ENCODE peak calls at places on chromosomes 6 and 20, in seven cellular contexts. P is neuronal stem cell, D is mesendoderm, Z is trophoblast cell, I is H1, M is IMR-90, S is mesenchymal stem cell. V is an unnamed sample.

GRCh38 chr20:47220161-47220582 is 136.3 kb downstream of the ZMYND8 start:
- DNase-seq in D (peak; percentile 71), M (no peak), P (peak; percentile 32), I (peak; percentile 84), Z (no peak), S (peak; percentile 46), V (peak; percentile 53)

GRCh38 chr20:12023169-12023795 is 105.6 kb downstream of the BTBD3 start:
- DNase-seq in I (no peak), M (no peak), P (no peak), Z (no peak), S (no peak), D (no peak), V (no peak)

GRCh38 chr6:122717350-122717749 is 62.2 kb upstream of the FABP7 start:
- DNase-seq in S (peak; percentile 68), D (peak; percentile 13), P (peak; percentile 48), M (peak; percentile 77), Z (no peak), I (no peak), V (no peak)

GRCh38 chr20:14922503-14923267 is 585.3 kb upstream of the FLRT3 start:
- DNase-seq in S (no peak), M (no peak), I (no peak), P (no peak), D (no peak), Z (no peak), V (no peak)

GRCh38 chr6:38215651-38216319 is 396.3 kb downstream of the ZFAND3 start:
- DNase-seq in M (no peak), Z (no peak), I (no peak), S (no peak), P (no peak), D (no peak), V (no peak)

GRCh38 chr6:44041461-44042260 is 85.6 kb downstream of the MRPL14 start:
- DNase-seq in P (peak; percentile 15), S (peak; percentile 99), Z (peak; percentile 71), I (no peak), M (peak; percentile 99), D (peak; percentile 98), V (peak; percentile 84)

GRCh38 chr6:43873806-43874714 is 104.0 kb downstream of the VEGFA start:
- DNase-seq in S (no peak), M (no peak), D (peak; percentile 62), P (no peak), Z (peak; percentile 15), I (no peak), V (no peak)

GRCh38 chr6:20866940-20867630 is 332.8 kb downstream of the CDKAL1 start:
- DNase-seq in S (peak; percentile 38), I (no peak), M (peak; percentile 68), D (no peak), P (no peak), Z (no peak), V (no peak)

GRCh38 chr20:2652724-2653510 is 485 bp downstream of the NOP56 start:
- DNase-seq in P (no peak), I (no peak), Z (no peak), S (peak; percentile 37), D (no peak), M (no peak), V (no peak)

GRCh38 chr20:36574278-36575065 is 1.1 kb downstream of the TGIF2 start:
- DNase-seq in Z (peak; percentile 67), S (peak; percentile 72), I (peak; percentile 81), P (peak; percentile 48), D (peak; percentile 70), M (peak; percentile 38), V (peak; percentile 55)

GRCh38 chr6:43669050-43669921 is 18.3 kb downstream of the MRPS18A start:
- DNase-seq in M (peak; percentile 59), S (peak; percentile 37), P (no peak), D (peak; percentile 59), I (no peak), Z (peak; percentile 22), V (peak; percentile 42)

GRCh38 chr20:19924255-19924654 is 92.9 kb upstream of the NAA20 start:
- DNase-seq in M (no peak), P (no peak), I (no peak), Z (no peak), S (no peak), D (no peak), V (no peak)

DNA sequence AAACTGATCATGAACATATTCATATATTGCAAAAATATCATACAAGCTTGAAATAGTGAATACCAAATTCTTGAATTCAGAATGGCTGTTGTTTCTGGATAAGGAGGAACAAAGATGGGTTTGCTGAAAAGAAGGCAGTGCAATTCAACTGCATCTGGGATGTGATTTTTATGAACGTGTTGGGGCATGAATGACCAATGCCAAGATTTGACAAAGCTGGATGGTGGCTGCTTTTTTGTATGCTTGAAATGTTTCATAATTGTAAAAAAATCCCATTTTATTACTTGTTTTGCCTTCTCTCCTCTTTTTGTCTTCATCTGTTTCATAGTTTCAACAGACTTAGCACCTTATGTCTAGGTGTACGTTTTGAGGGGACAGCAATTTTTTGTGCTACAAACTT is 36.8 kb upstream of the BCAS1 start:
- DNase-seq in S (no peak), Z (no peak), D (no peak), I (no peak), M (no peak), P (no peak), V (no peak)
- H3K79me1 ChIP-seq in S (no peaks in the 10 kb centered on the region), Z (peaks cover 4% of the 10 kb centered on the region), D (no peaks in the 10 kb centered on the region), I (no peaks in the 10 kb centered on the region), M (no peaks in the 10 kb centered on the region), P (no peaks in the 10 kb centered on the region), V (no peaks in the 10 kb centered on the region)

GRCh38 chr6:3162565-3163247 is 5.4 kb upstream of the TUBB2A start:
- DNase-seq in I (peak; percentile 85), Z (peak; percentile 90), S (peak; percentile 89), M (peak; percentile 71), D (peak; percentile 92), P (peak; percentile 77), V (peak; percentile 81)

GRCh38 chr6:3163248-3163594 is 5.9 kb upstream of the TUBB2A start:
- DNase-seq in M (no peak), I (no peak), P (no peak), D (no peak), S (peak; percentile 53), Z (peak; percentile 42), V (no peak)

GRCh38 chr6:3165631-3166534 is 8.5 kb upstream of the TUBB2A start:
- DNase-seq in I (no peak), Z (peak; percentile 54), D (peak; percentile 98), M (peak; percentile 32), S (peak; percentile 91), P (peak; percentile 29), V (no peak)

GRCh38 chr6:3162067-3162497 is 4.7 kb upstream of the TUBB2A start:
- DNase-seq in D (peak; percentile 77), S (peak; percentile 60), P (no peak), I (no peak), Z (peak; percentile 43), M (no peak), V (no peak)

GRCh38 chr6:3164388-3164787 is 7.0 kb upstream of the TUBB2A start:
- DNase-seq in P (no peak), S (no peak), I (no peak), M (no peak), Z (no peak), D (peak; percentile 60), V (no peak)
- H3K79me1 ChIP-seq in P (no peaks in the 10 kb centered on the region), S (peaks cover under 1% of the 10 kb centered on the region), I (no peaks in the 10 kb centered on the region), M (no peaks in the 10 kb centered on the region), Z (peaks cover 39% of the 10 kb centered on the region), D (peaks cover 2% of the 10 kb centered on the region), V (no peaks in the 10 kb centered on the region)

DNA sequence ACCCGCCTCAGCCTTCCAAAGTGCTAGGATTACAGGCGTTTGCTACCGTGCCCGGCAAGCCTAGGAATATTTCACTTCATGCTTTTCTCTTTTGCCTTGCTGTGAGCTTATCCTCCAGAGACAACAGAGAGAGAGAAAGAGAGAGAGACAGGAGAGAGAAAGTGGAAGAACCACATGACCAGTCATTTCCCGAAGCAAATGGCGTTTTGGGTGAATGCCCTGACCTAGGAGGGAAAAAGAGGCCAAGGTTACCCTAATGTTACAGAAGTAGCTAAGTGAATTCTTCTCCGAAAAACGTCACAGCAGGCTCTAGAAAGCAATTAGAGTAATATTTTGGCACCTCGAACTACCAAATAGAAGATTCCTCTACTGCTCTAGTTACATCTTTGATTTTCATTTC is 9.1 kb downstream of the SGK1 start:
- DNase-seq in S (no peak), M (no peak), P (no peak), Z (no peak), D (no peak), I (no peak), V (no peak)
- H3K79me1 ChIP-seq in S (no peaks in the 10 kb centered on the region), M (no peaks in the 10 kb centered on the region), P (no peaks in the 10 kb centered on the region), Z (no peaks in the 10 kb centered on the region), D (no peaks in the 10 kb centered on the region), I (no peaks in the 10 kb centered on the region), V (no peaks in the 10 kb centered on the region)

GRCh38 chr6:145863396-145863795 is 48.8 kb upstream of the FBXO30 start:
- DNase-seq in Z (no peak), M (no peak), P (no peak), D (no peak), I (no peak), S (no peak), V (no peak)
- H3K79me1 ChIP-seq in Z (no peaks in the 10 kb centered on the region), M (no peaks in the 10 kb centered on the region), P (no peaks in the 10 kb centered on the region), D (no peaks in the 10 kb centered on the region), I (no peaks in the 10 kb centered on the region), S (no peaks in the 10 kb centered on the region), V (no peaks in the 10 kb centered on the region)

GRCh38 chr20:16381444-16381843 is 191.8 kb downstream of the KIF16B start:
- DNase-seq in Z (no peak), M (no peak), I (no peak), D (no peak), S (no peak), P (no peak), V (no peak)

GRCh38 chr20:16387661-16388060 is 185.6 kb downstream of the KIF16B start:
- DNase-seq in I (no peak), D (no peak), M (no peak), Z (no peak), S (no peak), P (no peak), V (no peak)

GRCh38 chr20:16388731-16389130 is 184.5 kb downstream of the KIF16B start:
- DNase-seq in P (no peak), S (no peak), M (no peak), Z (no peak), I (no peak), D (no peak), V (no peak)

GRCh38 chr20:16385462-16385861 is 187.8 kb downstream of the KIF16B start:
- DNase-seq in S (no peak), P (no peak), D (no peak), Z (no peak), M (no peak), I (no peak), V (no peak)

GRCh38 chr20:16385891-16386290 is 187.4 kb downstream of the KIF16B start:
- DNase-seq in S (no peak), P (no peak), I (no peak), Z (no peak), M (no peak), D (no peak), V (no peak)
- H3K79me1 ChIP-seq in S (no peaks in the 10 kb centered on the region), P (no peaks in the 10 kb centered on the region), I (no peaks in the 10 kb centered on the region), Z (no peaks in the 10 kb centered on the region), M (no peaks in the 10 kb centered on the region), D (no peaks in the 10 kb centered on the region), V (no peaks in the 10 kb centered on the region)